ENCODE peak calls at places on chromosomes 5 and 9, in eight cellular contexts. U is left lung, E is PC-9, W is adipocyte, J is aorta, D is uterus, S is upper lobe of right lung, P is adrenal gland. L is an unnamed sample. For H3K4me1, the result is how much of the 10 kb centered on the place peaks cover.

GRCh38 chr9:129586647-129587046 is 34.3 kb downstream of the C9orf50 start:
- DNase-seq in P (no peak), U (no peak), S (no peak), E (no peak), J (no peak), D (no peak), W (no peak), L (no peak)

GRCh38 chr5:96404191-96404867 is 28.7 kb downstream of the PCSK1 start:
- DNase-seq in W (no peak), E (no peak), S (no peak), P (no peak), J (no peak), U (no peak), D (no peak), L (no peak)

GRCh38 chr9:114861922-114862605 is 56.2 kb upstream of the TNFSF15 start:
- DNase-seq in W (no peak), P (no peak), E (no peak), J (no peak), U (no peak), D (no peak), S (no peak), L (no peak)

GRCh38 chr9:110050925-110051355 is 157.0 kb downstream of the C9orf152 start:
- DNase-seq in J (no peak), E (peak), D (peak), U (no peak), W (peak), P (peak), S (no peak), L (no peak)

GRCh38 chr5:149671544-149671943 is 58.6 kb upstream of the PPARGC1B start:
- DNase-seq in W (no peak), S (no peak), P (no peak), D (no peak), J (no peak), U (no peak), E (no peak), L (no peak)

GRCh38 chr5:77627869-77628674 is 10.4 kb downstream of the OTP start:
- DNase-seq in J (peak), D (no peak), W (no peak), S (no peak), P (no peak), E (no peak), U (no peak), L (no peak)

GRCh38 chr9:71612889-71613288 is 155.4 kb downstream of the CEMIP2 start:
- DNase-seq in S (no peak), E (no peak), U (no peak), W (no peak), P (no peak), D (no peak), J (no peak), L (no peak)

GRCh38 chr5:16913840-16914435 is 22.1 kb downstream of the MYO10 start:
- DNase-seq in P (no peak), D (no peak), J (no peak), U (no peak), W (no peak), S (no peak), E (no peak), L (no peak)

GRCh38 chr9:135673941-135674340 is 10.8 kb downstream of the LCN9 start:
- DNase-seq in U (no peak), P (no peak), W (no peak), S (no peak), J (peak), E (no peak), D (no peak), L (no peak)

GRCh38 chr5:151293624-151294023 is 9.9 kb downstream of the SLC36A3 start:
- DNase-seq in S (no peak), P (no peak), J (no peak), D (no peak), U (no peak), E (no peak), W (no peak), L (no peak)

GRCh38 chr5:3607541-3608147 is 12.0 kb downstream of the IRX1 start:
- DNase-seq in S (peak), D (no peak), J (no peak), U (no peak), P (no peak), W (no peak), E (no peak), L (no peak)

GRCh38 chr9:76136986-76137385 is 246.5 kb downstream of the PCSK5 start:
- DNase-seq in W (peak), S (no peak), E (peak), P (peak), D (no peak), U (no peak), J (no peak), L (no peak)

GRCh38 chr5:9932770-9933169 is 302.6 kb upstream of the TAS2R1 start:
- DNase-seq in U (no peak), J (no peak), P (no peak), S (no peak), D (no peak), W (peak), E (no peak), L (no peak)

GRCh38 chr9:31188496-31188895 is 1195.9 kb upstream of the ACO1 start:
- DNase-seq in J (no peak), P (no peak), S (no peak), D (no peak), E (no peak), U (no peak), W (peak), L (no peak)

DNA sequence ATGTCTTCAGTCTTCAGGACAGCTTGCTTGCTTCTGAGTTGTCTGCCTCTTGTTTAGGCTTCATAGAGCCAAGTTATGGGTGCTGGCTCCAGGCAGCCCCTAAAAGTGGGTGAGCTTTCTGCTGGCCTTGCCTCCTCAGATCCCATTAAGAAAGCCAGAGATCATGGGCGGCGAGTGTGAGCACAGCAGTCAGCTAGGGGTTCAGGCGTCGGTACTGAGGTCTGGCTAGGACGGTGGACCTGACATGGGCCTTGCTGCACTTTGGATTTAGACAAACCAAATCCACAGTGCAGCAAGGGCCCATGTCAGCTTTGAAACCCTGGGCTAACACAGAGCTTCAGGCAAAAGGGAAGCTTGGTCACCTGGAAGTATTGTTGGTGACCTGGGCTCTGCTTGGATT is 17.6 kb downstream of the PSAT1 start:
- DNase-seq in U (no peak), S (no peak), P (no peak), W (no peak), E (no peak), J (no peak), D (no peak), L (no peak)
- H3K4me1 ChIP-seq in U (under half), S (under half), P (under half), W (under half), E (under half), J (under half), D (under half), L (under half)

GRCh38 chr9:23855885-23856284 is 29.8 kb upstream of the ELAVL2 start:
- DNase-seq in D (no peak), S (no peak), P (no peak), E (no peak), W (no peak), J (no peak), U (no peak), L (no peak)

DNA sequence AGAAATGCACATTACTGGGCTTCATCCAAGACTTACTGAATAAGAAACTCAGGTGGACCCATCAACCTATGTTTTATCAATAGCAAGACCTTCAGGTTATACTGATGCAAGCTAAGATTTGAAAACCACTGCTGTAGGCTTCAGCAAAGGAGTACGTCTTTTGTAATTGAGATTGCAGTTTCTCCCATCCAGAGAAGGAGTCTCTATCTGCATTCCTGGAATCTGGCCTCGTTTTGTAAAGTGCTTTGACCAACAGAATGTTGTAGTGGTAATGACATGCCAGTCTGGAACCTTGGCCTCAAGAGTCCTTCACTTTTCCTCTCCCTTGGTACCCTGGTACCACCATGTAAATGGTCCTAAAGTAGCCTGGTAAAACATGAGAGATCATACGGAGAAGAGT is 32.2 kb upstream of the ELAVL2 start:
- DNase-seq in D (no peak), E (no peak), W (no peak), U (no peak), P (no peak), J (no peak), S (no peak), L (no peak)
- H3K4me3 ChIP-seq in D (no peak), E (no peak), W (no peak), U (no peak), P (no peak), J (no peak), S (no peak), L (no peak)

DNA sequence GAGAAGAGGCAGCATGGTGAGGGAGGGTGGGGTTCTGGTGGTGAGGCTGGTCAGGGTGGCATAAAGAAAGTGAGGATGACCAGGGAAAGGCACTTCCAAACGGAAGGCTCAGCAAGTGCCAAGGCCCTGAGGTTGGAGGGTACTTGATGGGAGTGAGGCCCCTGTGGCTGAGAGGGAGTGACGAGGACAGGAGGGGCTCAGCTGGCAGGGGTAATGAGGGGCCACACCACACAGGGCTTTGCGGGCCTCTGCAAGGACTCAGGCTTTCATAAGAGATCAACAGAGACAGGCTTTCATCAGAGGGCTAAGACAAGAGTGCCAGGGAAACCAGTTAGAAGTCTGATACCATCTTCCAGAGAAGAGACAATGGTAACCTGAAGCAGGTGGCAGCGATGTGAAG is 23.6 kb downstream of the ARPC5L start:
- DNase-seq in U (no peak), D (no peak), E (no peak), P (no peak), S (no peak), W (no peak), J (no peak), L (no peak)
- H3K4me1 ChIP-seq in U (under half), D (under half), E (under half), P (under half), S (under half), W (under half), J (under half), L (under half)

GRCh38 chr5:133341296-133341695 is 271.0 kb downstream of the FSTL4 start:
- DNase-seq in E (no peak), S (peak), D (no peak), U (no peak), J (peak), W (no peak), P (no peak), L (no peak)
- H3K4me3 ChIP-seq in E (no peak), S (no peak), D (no peak), U (no peak), J (no peak), W (no peak), P (no peak), L (no peak)

GRCh38 chr9:137761032-137761431 is 116.5 kb upstream of the CACNA1B start:
- DNase-seq in D (no peak), S (no peak), E (no peak), J (no peak), W (no peak), U (no peak), P (no peak), L (no peak)

GRCh38 chr9:137762414-137763061 is 115.0 kb upstream of the CACNA1B start:
- DNase-seq in E (no peak), J (no peak), S (no peak), U (no peak), D (no peak), P (peak), W (no peak), L (no peak)

GRCh38 chr9:137760426-137760825 is 117.2 kb upstream of the CACNA1B start:
- DNase-seq in D (no peak), E (no peak), U (no peak), J (no peak), P (peak), W (no peak), S (no peak), L (no peak)

GRCh38 chr9:137763271-137763955 is 114.2 kb upstream of the CACNA1B start:
- DNase-seq in J (no peak), U (no peak), S (no peak), P (no peak), D (no peak), E (no peak), W (no peak), L (peak)

DNA sequence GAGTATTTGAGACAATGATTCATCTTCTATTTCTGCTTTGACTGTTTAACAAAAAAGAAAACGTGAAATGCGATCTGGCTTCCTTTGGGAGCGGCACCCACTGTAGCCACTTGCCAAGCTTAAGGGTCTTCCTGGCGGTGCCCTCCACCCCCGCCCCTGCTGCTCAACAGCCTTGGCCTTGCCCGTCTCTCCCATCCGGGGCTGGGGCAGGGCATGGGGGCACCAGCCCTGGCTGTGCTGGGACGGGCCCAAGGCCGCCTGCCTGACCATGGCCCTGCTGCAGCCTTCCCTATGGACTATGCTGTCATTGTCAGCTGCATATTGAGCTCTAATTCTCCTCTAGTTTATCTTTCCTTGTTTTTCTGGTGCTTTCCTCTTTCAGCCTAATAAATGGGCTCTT is 115.8 kb upstream of the CACNA1B start:
- DNase-seq in D (no peak), J (no peak), E (no peak), P (peak), S (no peak), W (no peak), U (no peak), L (no peak)
- H3K4me1 ChIP-seq in D (under half), J (under half), E (under half), P (under half), S (under half), W (under half), U (under half), L (under half)

GRCh38 chr5:60261732-60262131 is 368.2 kb upstream of the PDE4D start:
- DNase-seq in J (no peak), E (no peak), S (no peak), U (no peak), W (no peak), P (no peak), D (no peak), L (no peak)

GRCh38 chr5:60260658-60261057 is 367.1 kb upstream of the PDE4D start:
- DNase-seq in U (no peak), W (no peak), J (no peak), E (no peak), P (no peak), D (no peak), S (no peak), L (no peak)

GRCh38 chr5:60259730-60260129 is 366.2 kb upstream of the PDE4D start:
- DNase-seq in E (no peak), P (no peak), J (no peak), D (no peak), W (no peak), U (no peak), S (no peak), L (no peak)

GRCh38 chr5:60257852-60258251 is 364.3 kb upstream of the PDE4D start:
- DNase-seq in D (no peak), W (peak), J (no peak), U (no peak), E (no peak), P (no peak), S (no peak), L (no peak)

GRCh38 chr5:60262576-60263295 is 369.2 kb upstream of the PDE4D start:
- DNase-seq in P (no peak), U (no peak), E (no peak), J (no peak), W (no peak), S (no peak), D (no peak), L (no peak)
- H3K4me3 ChIP-seq in P (no peak), U (no peak), E (no peak), J (no peak), W (no peak), S (no peak), D (no peak), L (no peak)

GRCh38 chr5:172640822-172641358 is at the start of gene NEURL1B:
- DNase-seq in S (peak), D (peak), E (no peak), U (peak), P (peak), W (peak), J (peak), L (peak)
- H3K4me1 ChIP-seq in S (under half), D (under half), E (under half), U (under half), P (under half), W (under half), J (under half), L (under half)

DNA sequence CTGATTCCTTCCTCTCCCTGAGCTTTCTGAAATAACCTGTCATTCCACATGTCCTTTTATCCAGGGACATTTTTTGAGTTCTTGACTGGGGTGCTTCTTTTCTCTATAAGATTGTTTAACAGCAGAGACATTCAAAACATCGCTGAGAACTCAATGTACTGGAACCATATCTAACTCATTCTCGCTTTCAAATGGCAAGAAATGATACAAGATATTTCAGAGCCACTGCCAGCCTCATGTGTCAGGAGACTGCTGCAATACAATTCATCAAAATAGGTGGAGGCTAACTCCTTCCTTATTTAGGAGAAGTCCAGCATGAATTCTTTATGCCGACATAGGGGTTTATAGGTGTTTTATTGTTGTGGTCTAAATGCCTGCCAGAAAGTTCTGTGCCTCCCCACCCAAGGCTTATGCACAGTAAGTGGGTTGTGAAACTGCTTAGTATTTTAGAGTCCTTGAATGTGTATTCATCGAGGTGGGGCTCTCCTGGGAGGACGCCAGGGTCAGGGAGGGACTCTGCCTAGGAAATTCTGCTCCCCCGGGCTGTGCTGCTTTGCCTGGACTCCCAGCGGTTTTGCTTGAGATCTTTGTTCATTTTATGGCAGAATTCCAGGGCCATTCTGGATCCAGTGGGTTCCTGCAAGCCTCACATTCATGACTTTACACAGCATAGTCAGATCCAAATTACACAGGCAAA is 53.9 kb downstream of the ZNF474 start:
- DNase-seq in P (peak), J (peak), D (peak), S (peak), W (peak), U (peak), E (no peak), L (no peak)
- H3K4me3 ChIP-seq in P (no peak), J (no peak), D (no peak), S (no peak), W (peak), U (no peak), E (no peak), L (no peak)

L was measured in pancreas.